ENCODE peak calls at places on chromosomes 11 and 22, in five cellular contexts. U is epithelial cell of esophagus; A is mesothelial cell of epicardium; G is ovary; M is CD8-positive, alpha-beta T cell. F is an unnamed sample.

GRCh38 chr11:76712125-76712524 is 41.6 kb upstream of the LRRC32 start:
- DNase-seq in U (no peak), A (no peak), G (no peak), M (no peak), F (no peak)

GRCh38 chr11:102546923-102547471 is 16.4 kb upstream of the MMP7 start:
- DNase-seq in U (no peak), A (no peak), G (no peak), M (no peak), F (no peak)

GRCh38 chr22:17087176-17088131 is 2.7 kb downstream of the IL17RA start:
- DNase-seq in U (no peak), A (no peak), G (no peak), M (peak), F (peak)

GRCh38 chr22:19120829-19121630 is 1.2 kb downstream of the DGCR2 start:
- DNase-seq in U (peak), A (no peak), G (peak), M (peak), F (no peak)

GRCh38 chr11:15839061-15839460 is 517.3 kb downstream of the SOX6 start:
- DNase-seq in U (no peak), A (no peak), G (no peak), M (no peak), F (no peak)

GRCh38 chr11:114251797-114252327 is 44.3 kb upstream of the NNMT start:
- DNase-seq in U (no peak), A (no peak), G (peak), M (no peak), F (no peak)

GRCh38 chr22:23772315-23773246 is at the start of gene MMP11:
- DNase-seq in U (peak), A (peak), G (peak), M (peak), F (no peak)

GRCh38 chr11:67416416-67417335 is 1.2 kb downstream of the CARNS1 start:
- DNase-seq in U (peak), A (no peak), G (no peak), M (peak), F (no peak)

GRCh38 chr11:62816567-62816966 is 11.3 kb upstream of the NXF1 start:
- DNase-seq in U (no peak), A (no peak), G (no peak), M (no peak), F (no peak)

GRCh38 chr11:73340164-73340563 is 32.1 kb downstream of the ARHGEF17 start:
- DNase-seq in U (no peak), A (no peak), G (no peak), M (no peak), F (no peak)

GRCh38 chr11:65417702-65418430 is 4.7 kb upstream of the NEAT1 start:
- DNase-seq in U (peak), A (no peak), G (peak), M (peak), F (no peak)

GRCh38 chr11:31801298-31801702 is 9.8 kb downstream of the PAX6 start:
- DNase-seq in U (no peak), A (no peak), G (no peak), M (no peak), F (no peak)

GRCh38 chr22:44828193-44828592 is 75.8 kb downstream of the ARHGAP8 start:
- DNase-seq in U (no peak), A (no peak), G (no peak), M (no peak), F (no peak)

GRCh38 chr11:48169706-48170105 is 46.9 kb upstream of the OR4B1 start:
- DNase-seq in U (no peak), A (no peak), G (no peak), M (no peak), F (no peak)

GRCh38 chr11:62981743-62982142 is 3.0 kb downstream of the SLC22A6 start:
- DNase-seq in U (no peak), A (no peak), G (no peak), M (no peak), F (no peak)

GRCh38 chr11:119694334-119694733 is 34.7 kb downstream of the NECTIN1 start:
- DNase-seq in U (peak), A (no peak), G (no peak), M (no peak), F (no peak)
- TF ChIP-seq CTCF in U (no peak), A (no peak), G (no peak), M (no peak), F (no peak)

GRCh38 chr11:19365743-19366410 is 125.1 kb upstream of the E2F8 start:
- DNase-seq in U (no peak), A (no peak), G (no peak), M (no peak), F (no peak)
- TF ChIP-seq CTCF in U (no peak), A (no peak), G (no peak), M (no peak), F (no peak)

DNA sequence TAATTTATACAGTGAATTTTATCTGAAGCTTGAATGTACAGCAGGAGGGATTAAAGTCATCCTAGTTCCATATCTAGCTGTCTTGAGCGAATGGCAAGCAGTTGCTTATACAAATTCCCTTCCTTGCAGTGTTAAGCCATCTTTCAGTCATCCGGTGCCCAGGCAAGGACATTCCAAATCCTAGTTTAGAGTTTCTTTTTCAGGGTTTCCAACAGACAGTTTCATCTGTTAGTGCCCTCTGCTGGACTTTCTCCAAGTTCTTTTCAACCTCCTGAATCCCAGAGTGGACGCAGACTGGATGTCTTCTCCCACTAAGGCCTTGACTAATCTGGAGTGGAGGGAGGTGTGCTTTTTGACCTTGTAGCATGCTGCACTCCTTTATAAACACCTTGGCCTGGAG is 45.4 kb downstream of the GRAMD1B start:
- DNase-seq in U (peak), A (no peak), G (no peak), M (no peak), F (no peak)
- TF ChIP-seq CTCF in U (no peak), A (no peak), G (no peak), M (no peak), F (peak)

GRCh38 chr11:7596975-7597391 is 76.3 kb downstream of the CYB5R2 start:
- DNase-seq in U (peak), A (no peak), G (no peak), M (no peak), F (no peak)
- TF ChIP-seq CTCF in U (no peak), A (no peak), G (no peak), M (no peak), F (no peak)

GRCh38 chr11:57474751-57475115 is 14.4 kb downstream of the RTN4RL2 start:
- DNase-seq in U (no peak), A (no peak), G (no peak), M (no peak), F (no peak)
- TF ChIP-seq CTCF in U (no peak), A (no peak), G (no peak), M (no peak), F (no peak)

DNA sequence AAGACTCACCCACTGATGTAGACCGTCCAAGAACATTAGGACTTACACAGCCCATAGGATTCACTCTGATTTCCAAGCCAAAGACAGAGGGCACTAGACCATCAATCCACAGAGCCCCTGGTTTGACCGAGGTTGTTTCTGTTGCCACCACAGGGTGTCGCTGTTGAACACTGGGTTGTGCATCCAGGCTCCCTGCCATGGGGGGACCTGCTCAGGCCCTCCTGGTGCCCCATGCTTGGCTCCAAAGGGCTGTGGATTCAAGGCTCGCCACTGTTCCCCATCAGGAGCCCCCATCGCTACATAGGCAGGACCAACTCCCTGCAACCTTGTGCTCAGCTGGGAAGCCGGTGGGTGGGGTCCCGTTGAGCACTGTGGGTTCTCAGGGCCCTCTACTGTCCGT is 128.0 kb upstream of the ANO1 start:
- DNase-seq in U (peak), A (no peak), G (no peak), M (no peak), F (no peak)
- TF ChIP-seq CTCF in U (peak), A (peak), G (no peak), M (peak), F (peak)

GRCh38 chr11:118175600-118176399 is 639 bp downstream of the SCN2B start:
- DNase-seq in U (peak), A (no peak), G (no peak), M (no peak), F (no peak)
- TF ChIP-seq CTCF in U (no peak), A (no peak), G (no peak), M (no peak), F (no peak)

DNA sequence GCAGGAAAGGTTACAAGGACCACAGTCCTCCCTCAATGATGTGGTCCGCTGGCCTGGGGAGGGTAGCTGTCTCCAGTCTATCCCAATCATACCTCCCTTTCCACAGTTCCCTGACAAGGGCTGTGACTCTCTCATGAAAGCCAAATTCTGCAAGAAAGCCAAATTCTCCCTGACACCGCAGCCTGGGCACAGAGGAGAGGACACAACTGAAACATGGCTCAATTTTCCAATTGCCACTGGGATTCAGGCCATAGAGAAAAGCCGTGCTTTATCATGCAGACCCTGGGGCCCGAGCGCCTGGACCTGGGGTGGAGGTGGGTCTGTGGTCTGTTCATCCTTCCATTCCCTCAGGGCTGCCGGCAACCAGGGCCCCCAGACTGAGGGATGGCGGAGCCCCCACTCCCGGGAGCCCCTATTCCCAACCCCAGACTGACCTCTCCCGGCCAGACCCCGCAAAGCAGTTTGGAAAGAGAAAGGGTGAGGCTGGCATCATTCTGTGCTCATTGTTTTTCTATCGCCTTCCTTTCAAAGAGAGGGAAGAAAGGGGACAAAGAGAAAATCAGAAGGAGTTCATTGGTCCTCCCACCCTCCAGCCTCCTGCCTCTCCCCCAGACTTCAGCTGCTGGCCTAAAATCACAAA is 239.5 kb downstream of the BUD13 start:
- DNase-seq in U (no peak), A (no peak), G (no peak), M (no peak), F (no peak)
- TF ChIP-seq CTCF in U (no peak), A (no peak), G (no peak), M (no peak), F (no peak)

F was measured in AG09319.